ENCODE peak calls at places on chromosomes 3 and 15, in four cellular contexts. One of them, this sample, is unnamed.

GRCh38 chr3:187686874-187687273 is 15.5 kb downstream of the RTP2 start:
- DNase-seq in transverse colon: no peak
- DNase-seq in heart left ventricle: no peak
- DNase-seq in IMR-90: no peak
- DNase-seq in this sample: no peak

GRCh38 chr3:48567500-48567899 is 3.9 kb upstream of the UCN2 start:
- DNase-seq in transverse colon: no peak
- DNase-seq in heart left ventricle: no peak
- DNase-seq in IMR-90: no peak
- DNase-seq in this sample: no peak

GRCh38 chr3:45064512-45065372 is 38.6 kb downstream of the CLEC3B start:
- DNase-seq in transverse colon: no peak
- DNase-seq in heart left ventricle: peak; percentile 37
- DNase-seq in IMR-90: peak; percentile 94
- DNase-seq in this sample: no peak

GRCh38 chr3:126537730-126538281 is 13.9 kb downstream of the CHST13 start:
- DNase-seq in transverse colon: peak; percentile 54
- DNase-seq in heart left ventricle: peak; percentile 42
- DNase-seq in IMR-90: no peak
- DNase-seq in this sample: peak; percentile 45

GRCh38 chr15:57589276-57590073 is 2.2 kb upstream of the MYZAP start:
- DNase-seq in transverse colon: no peak
- DNase-seq in heart left ventricle: no peak
- DNase-seq in IMR-90: no peak
- DNase-seq in this sample: no peak

GRCh38 chr3:49133226-49133951 is 539 bp upstream of the LAMB2 start:
- DNase-seq in transverse colon: peak; percentile 88
- DNase-seq in heart left ventricle: peak; percentile 92
- DNase-seq in IMR-90: peak; percentile 85
- DNase-seq in this sample: peak; percentile 95

GRCh38 chr15:71471347-71471746 is 339.0 kb upstream of the NR2E3 start:
- DNase-seq in transverse colon: no peak
- DNase-seq in heart left ventricle: no peak
- DNase-seq in IMR-90: peak; percentile 6
- DNase-seq in this sample: no peak

GRCh38 chr3:122559906-122560305 is 4.2 kb downstream of the PARP9 start:
- DNase-seq in transverse colon: no peak
- DNase-seq in heart left ventricle: no peak
- DNase-seq in IMR-90: no peak
- DNase-seq in this sample: no peak

GRCh38 chr3:103918336-103918735 is 1448.4 kb upstream of the ALCAM start:
- DNase-seq in transverse colon: no peak
- DNase-seq in heart left ventricle: no peak
- DNase-seq in IMR-90: no peak
- DNase-seq in this sample: no peak

GRCh38 chr3:196988241-196989029 is 19.8 kb upstream of the PIGZ start:
- DNase-seq in transverse colon: peak; percentile 51
- DNase-seq in heart left ventricle: peak; percentile 22
- DNase-seq in IMR-90: no peak
- DNase-seq in this sample: peak; percentile 40

GRCh38 chr15:63818191-63818590 is 15.6 kb downstream of the HERC1 start:
- DNase-seq in transverse colon: no peak
- DNase-seq in heart left ventricle: no peak
- DNase-seq in IMR-90: peak; percentile 22
- DNase-seq in this sample: no peak

GRCh38 chr3:137695351-137695750 is 68.8 kb upstream of the SOX14 start:
- DNase-seq in transverse colon: no peak
- DNase-seq in heart left ventricle: no peak
- DNase-seq in IMR-90: no peak
- DNase-seq in this sample: no peak

GRCh38 chr15:57827021-57827420 is 120.5 kb downstream of the POLR2M start:
- DNase-seq in transverse colon: no peak
- DNase-seq in heart left ventricle: no peak
- DNase-seq in IMR-90: no peak
- DNase-seq in this sample: no peak

GRCh38 chr3:151923901-151924300 is 50.5 kb downstream of the SUCNR1 start:
- DNase-seq in transverse colon: no peak
- DNase-seq in heart left ventricle: no peak
- DNase-seq in IMR-90: peak; percentile 63
- DNase-seq in this sample: no peak

GRCh38 chr3:115040673-115041286 is 106.3 kb downstream of the ZBTB20 start:
- DNase-seq in transverse colon: peak; percentile 20
- DNase-seq in heart left ventricle: no peak
- DNase-seq in IMR-90: peak; percentile 52
- DNase-seq in this sample: no peak

GRCh38 chr3:113695426-113695817 is 1.0 kb downstream of the USF3 start:
- DNase-seq in transverse colon: no peak
- DNase-seq in heart left ventricle: no peak
- DNase-seq in IMR-90: peak; percentile 56
- DNase-seq in this sample: no peak

GRCh38 chr3:128923607-128924385 is 44.4 kb downstream of the ACAD9 start:
- DNase-seq in transverse colon: no peak
- DNase-seq in heart left ventricle: no peak
- DNase-seq in IMR-90: no peak
- DNase-seq in this sample: no peak

GRCh38 chr3:11919390-11919789 is 72.7 kb upstream of the TAMM41 start:
- DNase-seq in transverse colon: no peak
- DNase-seq in heart left ventricle: no peak
- DNase-seq in IMR-90: no peak
- DNase-seq in this sample: no peak

GRCh38 chr15:75775296-75776074 is 62.8 kb upstream of the CSPG4 start:
- DNase-seq in transverse colon: no peak
- DNase-seq in heart left ventricle: no peak
- DNase-seq in IMR-90: no peak
- DNase-seq in this sample: no peak

GRCh38 chr3:115248274-115248673 is 101.2 kb upstream of the ZBTB20 start:
- DNase-seq in transverse colon: no peak
- DNase-seq in heart left ventricle: no peak
- DNase-seq in IMR-90: peak; percentile 73
- DNase-seq in this sample: no peak

GRCh38 chr15:38071211-38071972 is 137.0 kb downstream of the TMCO5A start:
- DNase-seq in transverse colon: no peak
- DNase-seq in heart left ventricle: no peak
- DNase-seq in IMR-90: no peak
- DNase-seq in this sample: no peak

GRCh38 chr3:78879516-78879860 is 888.3 kb downstream of the ROBO1 start:
- DNase-seq in transverse colon: no peak
- DNase-seq in heart left ventricle: no peak
- DNase-seq in IMR-90: no peak
- DNase-seq in this sample: no peak

GRCh38 chr15:95141486-95141885 is 910.1 kb downstream of the MCTP2 start:
- DNase-seq in transverse colon: no peak
- DNase-seq in heart left ventricle: no peak
- DNase-seq in IMR-90: peak; percentile 84
- DNase-seq in this sample: no peak

GRCh38 chr3:146638718-146639117 is 33.6 kb upstream of the PLSCR5 start:
- DNase-seq in transverse colon: no peak
- DNase-seq in heart left ventricle: no peak
- DNase-seq in IMR-90: no peak
- DNase-seq in this sample: no peak

DNA sequence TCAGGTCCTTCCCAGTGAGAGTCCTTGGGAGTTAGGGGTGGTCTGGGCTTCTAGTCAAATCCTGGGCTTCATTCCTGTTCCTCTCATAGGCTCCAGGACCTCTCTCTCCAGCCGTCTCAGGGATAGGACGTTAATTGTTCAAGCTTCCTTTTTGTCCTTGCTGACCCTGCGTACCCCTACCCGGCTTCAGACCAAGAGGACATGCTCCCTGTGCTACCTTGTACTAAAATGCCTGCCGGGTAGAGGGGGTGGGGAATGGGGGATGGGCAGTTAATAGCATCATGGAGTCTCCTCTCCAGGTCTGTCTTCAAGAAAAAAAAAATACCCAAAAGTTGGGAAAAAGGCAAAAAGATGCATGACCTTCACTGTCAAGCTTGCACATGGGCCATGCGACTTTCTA is 36.5 kb upstream of the GALNT15 start:
- DNase-seq in transverse colon: no peak
- DNase-seq in heart left ventricle: no peak
- DNase-seq in IMR-90: no peak
- DNase-seq in this sample: no peak
- TF ChIP-seq CTCF in transverse colon: no peak
- TF ChIP-seq CTCF in heart left ventricle: no peak
- TF ChIP-seq CTCF in IMR-90: no peak
- TF ChIP-seq CTCF in this sample: no peak

DNA sequence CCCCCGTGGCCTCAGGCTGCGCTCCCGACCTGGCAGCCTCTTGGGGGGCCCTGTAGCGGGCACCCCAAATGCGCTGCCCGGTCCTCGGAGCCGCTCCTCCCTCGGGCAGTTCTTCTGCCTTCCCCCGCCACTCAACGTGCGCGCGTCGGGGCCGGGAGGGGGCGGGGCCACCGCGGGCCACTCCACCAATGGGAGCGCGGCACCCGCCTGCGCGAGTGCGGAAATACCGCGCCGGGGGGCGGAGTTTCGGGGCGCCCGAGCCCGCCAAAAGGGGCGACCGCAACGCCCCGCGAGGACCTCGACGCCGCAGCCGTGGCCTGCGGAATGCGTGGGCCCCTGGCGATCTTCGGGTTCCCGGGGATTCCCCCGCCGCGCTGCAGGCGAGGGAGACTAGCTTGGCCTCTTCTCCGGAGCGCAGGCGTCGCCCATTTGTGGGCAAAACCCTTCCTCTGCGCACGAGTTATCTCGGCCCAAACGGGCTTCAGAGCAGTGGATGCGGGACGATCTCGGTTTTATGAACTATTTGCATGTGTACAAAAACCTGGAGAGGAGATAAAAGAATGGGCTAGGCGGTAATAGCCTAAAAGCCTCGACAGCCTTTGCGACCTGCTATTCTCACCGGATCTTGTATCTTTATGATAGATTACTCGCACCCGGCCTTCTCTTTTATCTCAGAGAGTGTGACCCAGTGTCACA is at the start of gene TASOR:
- DNase-seq in transverse colon: peak; percentile 86
- DNase-seq in heart left ventricle: peak; percentile 90
- DNase-seq in IMR-90: peak; percentile 60
- DNase-seq in this sample: peak; percentile 91
- TF ChIP-seq POLR2A in transverse colon: peak; percentile 60
- TF ChIP-seq POLR2A in heart left ventricle: peak; percentile 37
- TF ChIP-seq POLR2A in IMR-90: no peak
- TF ChIP-seq POLR2A in this sample: peak; percentile 68

DNA sequence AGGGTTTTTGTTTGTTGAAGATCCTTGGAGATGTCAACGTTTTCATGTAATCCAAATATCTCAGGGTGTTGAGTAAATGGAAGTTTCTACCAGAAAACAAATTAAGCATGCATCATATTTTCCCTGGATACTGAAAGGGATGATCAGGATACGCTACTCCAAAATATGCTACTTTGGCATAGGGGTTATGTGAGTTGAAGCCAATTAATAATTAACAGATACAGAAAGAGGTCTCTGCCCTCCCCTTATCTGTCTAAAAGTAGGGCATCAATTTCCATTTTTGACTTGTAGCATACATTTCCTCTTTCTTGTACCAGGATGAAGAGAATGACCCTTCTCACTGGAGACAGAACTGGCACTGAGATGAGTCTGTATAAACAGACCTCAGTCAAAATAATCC is 17.3 kb upstream of the ASB14 start:
- DNase-seq in transverse colon: no peak
- DNase-seq in heart left ventricle: no peak
- DNase-seq in IMR-90: no peak
- DNase-seq in this sample: no peak
- TF ChIP-seq CTCF in transverse colon: no peak
- TF ChIP-seq CTCF in heart left ventricle: no peak
- TF ChIP-seq CTCF in IMR-90: no peak
- TF ChIP-seq CTCF in this sample: no peak

GRCh38 chr15:31392761-31393401 is 66.2 kb downstream of the KLF13 start:
- DNase-seq in transverse colon: peak; percentile 62
- DNase-seq in heart left ventricle: no peak
- DNase-seq in IMR-90: no peak
- DNase-seq in this sample: peak; percentile 73
- TF ChIP-seq POLR2A in transverse colon: no peak
- TF ChIP-seq POLR2A in heart left ventricle: no peak
- TF ChIP-seq POLR2A in IMR-90: no peak
- TF ChIP-seq POLR2A in this sample: no peak

GRCh38 chr3:38386992-38387750 is 40.6 kb downstream of the XYLB start:
- DNase-seq in transverse colon: no peak
- DNase-seq in heart left ventricle: no peak
- DNase-seq in IMR-90: no peak
- DNase-seq in this sample: no peak

GRCh38 chr3:38387862-38388261 is 41.3 kb downstream of the XYLB start:
- DNase-seq in transverse colon: no peak
- DNase-seq in heart left ventricle: no peak
- DNase-seq in IMR-90: no peak
- DNase-seq in this sample: no peak

GRCh38 chr3:38379201-38379770 is 32.7 kb downstream of the XYLB start:
- DNase-seq in transverse colon: no peak
- DNase-seq in heart left ventricle: no peak
- DNase-seq in IMR-90: no peak
- DNase-seq in this sample: no peak

GRCh38 chr3:38382506-38383080 is 36.0 kb downstream of the XYLB start:
- DNase-seq in transverse colon: no peak
- DNase-seq in heart left ventricle: no peak
- DNase-seq in IMR-90: no peak
- DNase-seq in this sample: no peak
- TF ChIP-seq CTCF in transverse colon: no peak
- TF ChIP-seq CTCF in heart left ventricle: no peak
- TF ChIP-seq CTCF in IMR-90: no peak
- TF ChIP-seq CTCF in this sample: no peak

DNA sequence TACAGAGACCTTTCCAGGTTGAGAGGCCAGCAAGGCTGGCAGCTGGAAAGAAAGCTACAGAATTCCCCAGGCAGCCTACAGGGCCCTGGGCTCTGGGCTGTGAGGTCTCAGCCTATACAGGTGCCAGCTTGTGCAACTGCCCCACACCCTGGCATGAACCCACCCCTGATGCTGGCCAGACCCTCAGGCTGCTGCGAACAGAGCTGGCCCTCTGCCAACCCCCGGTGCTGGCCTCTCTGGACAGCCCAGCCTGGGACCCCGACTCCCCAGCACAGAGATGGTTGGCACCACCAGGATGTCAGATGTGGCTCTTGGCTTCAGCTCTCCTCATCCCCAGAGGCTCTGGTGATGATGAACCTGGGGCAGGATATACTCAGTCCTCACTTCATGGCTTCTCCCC is 11.2 kb upstream of the BFSP2 start:
- DNase-seq in transverse colon: no peak
- DNase-seq in heart left ventricle: no peak
- DNase-seq in IMR-90: no peak
- DNase-seq in this sample: no peak
- TF ChIP-seq POLR2A in transverse colon: no peak
- TF ChIP-seq POLR2A in heart left ventricle: no peak
- TF ChIP-seq POLR2A in IMR-90: no peak
- TF ChIP-seq POLR2A in this sample: no peak